ENCODE peak calls at places on chromosomes 12 and 14, in five cellular contexts. Z, Q, T, I and B are unnamed samples.

GRCh38 chr12:120078868-120079267 is 37.7 kb downstream of the RAB35 start:
- DNase-seq in I (no peak), Z (peak; percentile 33), T (no peak), Q (no peak), B (no peak)

GRCh38 chr14:100406505-100407131 is 83.5 kb downstream of the SLC25A47 start:
- DNase-seq in T (no peak), Q (no peak), I (no peak), Z (no peak), B (peak; percentile 62)

GRCh38 chr12:38124247-38125012 is 192.1 kb upstream of the ALG10B start:
- DNase-seq in Z (no peak), I (no peak), T (no peak), Q (no peak), B (no peak)

GRCh38 chr14:32345311-32345771 is 16.2 kb downstream of the AKAP6 start:
- DNase-seq in Q (no peak), I (no peak), T (no peak), Z (no peak), B (no peak)

GRCh38 chr12:113049976-113050742 is 6.4 kb upstream of the DTX1 start:
- DNase-seq in Q (no peak), Z (no peak), I (no peak), T (peak; percentile 26), B (no peak)

GRCh38 chr12:19988918-19989317 is 379.4 kb upstream of the PDE3A start:
- DNase-seq in Q (no peak), I (no peak), Z (no peak), T (no peak), B (no peak)

GRCh38 chr14:20683125-20683895 is 1.1 kb upstream of the RNASE4 start:
- DNase-seq in Q (peak; percentile 74), T (peak; percentile 72), I (peak; percentile 73), Z (peak; percentile 81), B (peak; percentile 84)

GRCh38 chr12:100154472-100155247 is 12.0 kb upstream of the BLTP3B start:
- DNase-seq in Z (peak; percentile 56), Q (peak; percentile 67), T (peak; percentile 62), I (peak; percentile 79), B (peak; percentile 82)

GRCh38 chr12:47021298-47021697 is 58.1 kb upstream of the PCED1B start:
- DNase-seq in Q (no peak), I (no peak), Z (no peak), T (peak; percentile 68), B (no peak)

GRCh38 chr14:49017451-49017850 is 568.7 kb downstream of the RPS29 start:
- DNase-seq in Z (no peak), Q (no peak), I (no peak), T (no peak), B (no peak)

GRCh38 chr12:94832780-94833760 is 170.4 kb downstream of the NDUFA12 start:
- DNase-seq in T (peak; percentile 67), Z (no peak), I (no peak), Q (no peak), B (no peak)

GRCh38 chr14:95432152-95433093 is 84.0 kb downstream of the SYNE3 start:
- DNase-seq in T (peak; percentile 69), I (peak; percentile 41), Q (no peak), Z (peak; percentile 66), B (peak; percentile 44)

GRCh38 chr12:19971396-19971802 is 396.9 kb upstream of the PDE3A start:
- DNase-seq in T (peak; percentile 14), Q (no peak), Z (no peak), I (no peak), B (no peak)

GRCh38 chr12:132445884-132446471 is 44.0 kb upstream of the FBRSL1 start:
- DNase-seq in T (no peak), I (peak; percentile 40), Z (no peak), Q (no peak), B (no peak)

GRCh38 chr12:67290378-67290777 is 21.2 kb downstream of the CAND1 start:
- DNase-seq in I (no peak), Z (no peak), Q (no peak), T (no peak), B (no peak)

GRCh38 chr12:79573820-79574219 is 116.9 kb downstream of the PAWR start:
- DNase-seq in I (no peak), Z (no peak), T (no peak), Q (no peak), B (peak; percentile 59)

GRCh38 chr14:56953884-56954283 is 143.6 kb upstream of the OTX2 start:
- DNase-seq in Q (no peak), I (no peak), Z (no peak), T (no peak), B (no peak)

GRCh38 chr12:31306871-31307270 is 19.1 kb downstream of the SINHCAF start:
- DNase-seq in Q (no peak), T (no peak), I (no peak), Z (no peak), B (no peak)

GRCh38 chr12:12224240-12224940 is 42.5 kb downstream of the LRP6 start:
- DNase-seq in Z (no peak), T (no peak), I (no peak), Q (no peak), B (no peak)

GRCh38 chr12:89951694-89952060 is 243.0 kb upstream of the ATP2B1 start:
- DNase-seq in Z (no peak), T (no peak), Q (no peak), I (no peak), B (no peak)
- H3K27ac ChIP-seq in Z (no peak overlapping the region), T (no peak overlapping the region), Q (no peak overlapping the region), I (no peak overlapping the region), B (no peak overlapping the region)

GRCh38 chr14:104777808-104778249 is 17.7 kb downstream of the AKT1 start:
- DNase-seq in T (no peak), Z (no peak), I (no peak), Q (no peak), B (no peak)
- H3K27ac ChIP-seq in T (peak overlapping the region; percentile 66), Z (no peak overlapping the region), I (no peak overlapping the region), Q (no peak overlapping the region), B (no peak overlapping the region)

DNA sequence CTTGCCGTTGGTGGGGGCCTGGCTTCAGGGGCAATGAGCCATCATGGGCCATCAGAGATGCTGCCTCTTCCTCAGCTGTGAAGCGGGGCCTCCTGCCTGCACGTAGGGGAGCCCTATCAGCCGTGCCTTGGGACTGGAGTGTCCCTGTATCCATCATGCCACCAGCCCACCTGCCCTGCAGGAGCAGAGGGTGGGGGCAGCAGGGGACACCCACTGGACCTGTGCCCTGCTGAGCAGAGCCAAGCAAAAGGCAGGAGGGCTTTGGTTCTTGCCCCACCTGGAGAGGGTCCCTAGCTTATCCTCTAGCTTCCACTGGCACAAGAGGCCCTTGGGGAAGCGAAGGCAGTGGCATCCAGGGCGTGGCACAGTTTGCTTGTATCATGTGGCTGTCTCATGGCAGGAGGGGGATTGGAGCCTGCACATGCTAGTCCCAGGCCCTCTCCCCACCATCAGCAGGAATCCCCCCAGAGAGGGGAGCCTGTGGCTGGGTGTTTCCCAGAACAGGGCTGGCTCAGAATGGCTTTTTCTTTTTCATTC is 10.1 kb downstream of the ADSS1 start:
- DNase-seq in T (no peak), Z (no peak), I (no peak), Q (no peak), B (no peak)
- H3K27ac ChIP-seq in T (no peak overlapping the region), Z (no peak overlapping the region), I (peak overlapping the region; percentile 98), Q (peak overlapping the region; percentile 97), B (no peak overlapping the region)

DNA sequence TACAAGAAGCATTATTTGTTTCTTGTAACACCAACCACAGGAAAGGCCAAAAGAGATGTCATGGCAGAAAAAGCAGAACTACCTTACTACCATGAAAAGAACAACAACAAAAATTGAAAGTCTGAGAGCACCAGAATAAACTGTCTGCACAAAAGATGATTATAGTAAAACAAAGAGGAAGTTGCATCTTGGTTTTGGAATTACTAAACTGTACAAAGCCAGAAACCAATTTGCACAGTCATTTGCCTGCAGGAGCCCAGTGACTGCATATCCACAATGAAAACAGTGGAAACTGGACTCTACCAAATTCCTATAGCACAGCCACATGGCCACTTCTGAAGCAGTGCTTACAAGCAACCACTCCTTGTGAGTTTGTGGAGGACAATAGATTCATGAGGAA is 276.2 kb downstream of the SSPN start:
- DNase-seq in Q (no peak), T (no peak), I (no peak), Z (no peak), B (no peak)
- H3K27ac ChIP-seq in Q (no peak overlapping the region), T (no peak overlapping the region), I (no peak overlapping the region), Z (no peak overlapping the region), B (no peak overlapping the region)

GRCh38 chr12:6963741-6964446 is 6.6 kb downstream of the PHB2 start:
- DNase-seq in Z (no peak), T (no peak), I (peak; percentile 15), Q (peak; percentile 19), B (peak; percentile 76)
- H3K27ac ChIP-seq in Z (peak overlapping the region; percentile 73), T (peak overlapping the region; percentile 69), I (peak overlapping the region; percentile 86), Q (no peak overlapping the region), B (no peak overlapping the region)

GRCh38 chr14:69079747-69080146 is 73.2 kb downstream of the DCAF5 start:
- DNase-seq in Q (no peak), I (no peak), T (no peak), Z (no peak), B (no peak)
- H3K27ac ChIP-seq in Q (peak overlapping the region; percentile 65), I (peak overlapping the region; percentile 35), T (peak overlapping the region; percentile 79), Z (no peak overlapping the region), B (no peak overlapping the region)

DNA sequence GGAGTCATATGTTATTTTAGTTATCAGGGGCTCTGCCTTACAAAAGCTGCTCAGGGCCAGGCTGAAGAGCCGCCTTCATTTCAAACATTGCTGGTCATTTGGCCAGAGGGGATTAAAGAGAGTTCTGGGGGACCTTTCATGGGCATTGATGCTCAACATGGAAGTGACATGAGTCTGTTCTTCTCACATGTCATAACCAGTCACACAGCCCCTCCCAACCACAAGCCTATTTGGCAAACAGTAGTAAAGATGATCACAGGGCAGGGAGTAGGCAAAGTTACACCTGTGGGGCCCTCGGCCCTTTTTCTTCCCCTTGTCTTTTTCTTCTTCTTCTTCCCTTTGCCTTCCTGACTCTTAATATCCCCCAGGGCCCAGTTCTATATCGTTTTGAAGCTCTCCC is 33.3 kb downstream of the CFAP54 start:
- DNase-seq in Q (no peak), Z (no peak), T (no peak), I (no peak), B (no peak)
- H3K27ac ChIP-seq in Q (no peak overlapping the region), Z (no peak overlapping the region), T (no peak overlapping the region), I (no peak overlapping the region), B (no peak overlapping the region)